ENCODE peak calls at places on chromosomes 11 and 22, in five cellular contexts. L is SK-N-SH, R is K562, W is GM12878, T is HCT116. I is an unnamed sample.

GRCh38 chr11:128428876-128429416 is 158.4 kb downstream of the ETS1 start:
- DNase-seq in L (no peak), R (no peak), W (no peak), T (no peak), I (no peak)

GRCh38 chr11:134062255-134063030 is 6.4 kb upstream of the JAM3 start:
- DNase-seq in L (no peak), R (no peak), W (no peak), T (no peak), I (no peak)

GRCh38 chr22:29150701-29151100 is 55.0 kb upstream of the EMID1 start:
- DNase-seq in L (no peak), R (no peak), W (no peak), T (no peak), I (no peak)

GRCh38 chr11:63508009-63508408 is 2.1 kb downstream of the LGALS12 start:
- DNase-seq in L (peak; percentile 37), R (peak; percentile 82), W (no peak), T (peak; percentile 28), I (peak; percentile 86)

GRCh38 chr11:12091957-12092558 is 18.3 kb upstream of the MICAL2 start:
- DNase-seq in L (no peak), R (no peak), W (no peak), T (no peak), I (no peak)

GRCh38 chr11:93861808-93862207 is 11.4 kb upstream of the VSTM5 start:
- DNase-seq in L (no peak), R (peak; percentile 50), W (no peak), T (no peak), I (no peak)

GRCh38 chr11:97684486-97685439 is 1295.0 kb downstream of the JRKL start:
- DNase-seq in L (no peak), R (no peak), W (no peak), T (no peak), I (no peak)

GRCh38 chr11:42239102-42239501 is 779.6 kb upstream of the LRRC4C start:
- DNase-seq in L (no peak), R (no peak), W (no peak), T (no peak), I (peak; percentile 32)

GRCh38 chr11:67628710-67629385 is 889 bp downstream of the NUDT8 start:
- DNase-seq in L (no peak), R (no peak), W (no peak), T (no peak), I (no peak)

GRCh38 chr11:31699066-31699465 is 112.1 kb downstream of the PAX6 start:
- DNase-seq in L (no peak), R (no peak), W (no peak), T (no peak), I (no peak)

GRCh38 chr11:73321342-73322110 is 13.4 kb downstream of the ARHGEF17 start:
- DNase-seq in L (peak; percentile 89), R (no peak), W (no peak), T (no peak), I (no peak)

GRCh38 chr22:38727123-38727522 is 21.4 kb downstream of the GTPBP1 start:
- DNase-seq in L (no peak), R (no peak), W (no peak), T (no peak), I (no peak)

GRCh38 chr11:36010010-36010740 is 66.3 kb downstream of the LDLRAD3 start:
- DNase-seq in L (no peak), R (no peak), W (no peak), T (no peak), I (no peak)

GRCh38 chr22:49052023-49052538 is 775.6 kb downstream of the BRD1 start:
- DNase-seq in L (no peak), R (peak; percentile 35), W (no peak), T (no peak), I (no peak)

GRCh38 chr22:41075946-41076345 is 16.4 kb upstream of the EP300 start:
- DNase-seq in L (no peak), R (no peak), W (no peak), T (no peak), I (no peak)

GRCh38 chr22:50269573-50270301 is 443 bp downstream of the MAPK11 start:
- DNase-seq in L (peak; percentile 90), R (peak; percentile 70), W (no peak), T (no peak), I (no peak)

GRCh38 chr11:43555811-43556210 is 124.7 kb upstream of the HSD17B12 start:
- DNase-seq in L (no peak), R (no peak), W (no peak), T (no peak), I (no peak)

GRCh38 chr22:30235687-30236170 is 10.8 kb downstream of the LIF start:
- DNase-seq in L (no peak), R (no peak), W (no peak), T (no peak), I (no peak)

DNA sequence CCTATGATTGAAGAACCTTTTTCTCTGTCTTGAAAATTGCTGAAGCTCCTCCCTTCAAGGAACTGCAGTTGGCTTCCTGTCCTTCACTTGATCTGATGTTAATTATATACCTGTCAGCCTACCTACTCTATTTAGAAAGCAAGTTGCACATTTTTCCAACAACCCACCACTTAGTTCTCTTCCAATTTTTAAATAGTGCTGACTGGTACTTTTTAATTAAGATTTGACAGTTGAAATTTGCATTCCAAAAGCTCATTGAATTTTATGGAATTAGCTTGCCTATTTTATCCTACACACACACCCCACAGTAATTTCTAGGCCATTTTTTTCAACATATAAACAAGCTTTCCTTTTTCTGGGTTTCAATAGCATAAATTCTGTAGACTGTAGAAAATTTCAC is 820.3 kb upstream of the FAT3 start:
- DNase-seq in L (no peak), R (no peak), W (no peak), T (no peak), I (no peak)
- TF ChIP-seq JUND in L (no peak), R (no peak), W (no peak), T (no peak), I (no peak)

DNA sequence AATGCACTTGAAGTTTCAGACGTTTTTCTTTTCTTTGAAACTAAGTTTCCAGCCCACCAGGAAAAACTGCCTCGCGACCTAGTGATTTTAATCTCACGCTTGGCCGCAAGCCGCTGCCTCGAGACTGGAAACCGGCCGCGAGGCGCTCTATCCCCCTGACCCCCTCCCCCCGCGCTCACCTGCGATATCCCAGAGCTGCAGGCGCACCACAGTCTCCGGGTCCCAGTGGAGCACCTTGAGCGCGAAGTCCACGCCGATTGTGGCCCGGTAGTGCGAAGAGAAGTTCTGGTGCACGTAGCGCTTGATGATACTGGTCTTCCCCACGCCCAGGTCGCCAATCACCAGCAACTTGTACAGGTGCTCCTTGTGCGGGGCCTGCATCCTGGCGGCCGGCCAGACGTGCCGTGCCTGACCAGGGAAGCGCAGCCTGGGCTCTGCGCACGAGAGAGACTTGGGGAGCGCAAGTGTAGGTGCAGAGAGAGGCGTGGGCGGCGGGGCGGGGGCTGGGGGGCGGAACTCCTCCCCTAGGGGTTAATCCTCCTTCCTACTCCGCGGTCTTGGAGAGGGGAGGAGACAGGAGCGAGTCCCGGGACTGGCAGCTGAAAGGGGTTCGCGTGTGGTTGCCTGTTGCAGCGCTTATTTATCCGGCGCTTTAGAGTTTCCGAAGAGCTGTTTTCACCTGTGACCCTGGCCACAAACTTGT is at the start of gene RAB38:
- DNase-seq in L (peak; percentile 6), R (peak; percentile 23), W (no peak), T (peak; percentile 42), I (peak; percentile 9)
- TF ChIP-seq JUND in L (no peak), R (no peak), W (no peak), T (no peak), I (no peak)

GRCh38 chr11:10452211-10452767 is 2.8 kb upstream of the AMPD3 start:
- DNase-seq in L (no peak), R (no peak), W (no peak), T (no peak), I (no peak)
- TF ChIP-seq JUND in L (no peak), R (no peak), W (no peak), T (no peak), I (no peak)

DNA sequence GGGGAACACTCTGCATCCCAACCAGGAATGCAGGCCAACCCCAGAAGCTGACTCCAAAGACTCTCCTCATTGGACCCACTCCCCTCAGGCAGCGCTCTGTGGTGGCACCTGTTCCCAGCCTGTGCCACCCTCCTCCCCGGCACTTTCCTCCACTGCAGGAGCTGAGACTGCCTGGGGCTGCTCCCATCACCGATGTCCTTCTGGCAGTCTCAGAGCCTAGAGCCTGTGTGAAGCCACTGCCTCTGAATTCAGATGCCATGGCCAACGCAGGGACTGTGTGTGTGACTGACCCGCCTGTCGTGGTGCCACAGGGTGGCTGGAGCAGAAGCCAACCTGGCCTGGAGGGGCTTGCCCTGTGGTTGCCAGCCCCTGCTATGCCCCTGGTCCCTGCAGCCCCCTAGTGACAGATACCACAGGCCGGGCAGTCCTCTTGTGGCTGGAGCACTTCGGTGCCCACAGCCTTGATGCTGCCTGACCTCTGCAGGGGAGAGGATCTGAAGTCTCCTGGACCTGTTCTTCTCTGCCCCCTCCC is 43.2 kb downstream of the TBX1 start:
- DNase-seq in L (peak; percentile 20), R (no peak), W (no peak), T (no peak), I (no peak)
- TF ChIP-seq JUND in L (no peak), R (no peak), W (no peak), T (no peak), I (no peak)

DNA sequence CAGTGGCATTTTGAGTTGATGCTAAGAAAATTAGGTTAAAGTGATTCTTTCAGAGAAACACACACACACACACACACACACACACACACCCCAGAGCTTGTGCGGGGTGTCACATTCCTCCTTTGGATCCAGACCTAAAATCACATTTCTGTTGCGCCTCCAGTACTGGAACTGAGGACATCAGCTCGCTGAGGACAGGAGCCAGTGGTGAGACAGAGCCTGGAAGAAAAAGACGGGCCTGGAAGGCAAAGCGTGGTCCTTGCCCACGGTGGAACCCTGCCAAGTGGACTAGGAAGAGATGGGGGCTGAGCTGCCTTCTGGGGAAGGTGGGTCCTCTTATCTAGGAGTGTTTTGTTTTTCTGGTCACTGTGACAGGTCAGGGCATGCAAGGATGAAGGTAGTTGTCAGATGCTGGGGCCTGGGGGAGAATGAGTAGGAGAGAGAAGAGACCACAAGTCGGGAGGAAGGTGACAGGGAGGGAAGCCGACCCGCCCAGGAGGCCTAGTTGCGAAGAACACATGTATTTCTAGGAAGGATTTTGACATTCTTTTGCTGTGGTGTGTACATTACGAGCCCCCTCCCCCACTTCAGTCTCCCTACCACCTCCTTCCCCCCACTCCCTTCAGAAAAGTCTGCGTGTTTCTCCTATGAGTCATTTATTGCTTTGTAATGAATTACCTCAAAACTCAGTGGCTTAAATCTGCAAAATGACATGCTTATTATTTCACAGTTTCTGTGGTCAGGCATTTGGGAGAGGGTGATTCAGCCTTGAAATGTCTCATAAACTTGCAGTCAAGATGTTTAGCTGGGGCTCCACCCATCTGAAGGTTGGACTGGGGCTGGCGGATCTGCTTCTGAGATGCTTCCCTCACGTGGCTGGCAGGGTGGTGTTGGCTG is 4.8 kb upstream of the ELFN2 start:
- DNase-seq in L (no peak), R (no peak), W (no peak), T (peak; percentile 89), I (no peak)
- TF ChIP-seq JUND in L (peak; percentile 99), R (no peak), W (no peak), T (no peak), I (no peak)

I was measured in T47D.